ENCODE peak calls at places on chromosomes 12 and 14, in four cellular contexts. V, A, Z and P are unnamed samples.

GRCh38 chr12:85781751-85782150 is 54.5 kb downstream of the RASSF9 start:
- DNase-seq in V (no peak), A (no peak), Z (no peak), P (no peak)

GRCh38 chr12:116882742-116883141 is 1.5 kb upstream of the HRK start:
- DNase-seq in V (no peak), A (peak; percentile 59), Z (no peak), P (no peak)

GRCh38 chr14:25009891-25010290 is 40.1 kb downstream of the STXBP6 start:
- DNase-seq in V (no peak), A (peak; percentile 55), Z (no peak), P (no peak)

GRCh38 chr12:63787306-63787705 is 7.6 kb downstream of the RXYLT1 start:
- DNase-seq in V (no peak), A (no peak), Z (no peak), P (no peak)

GRCh38 chr14:95895720-95896119 is 19.1 kb downstream of the TUNAR start:
- DNase-seq in V (no peak), A (no peak), Z (peak; percentile 42), P (no peak)

GRCh38 chr12:115297445-115297844 is 613.5 kb upstream of the TBX3 start:
- DNase-seq in V (no peak), A (no peak), Z (no peak), P (no peak)

GRCh38 chr12:59076611-59077010 is 156.3 kb upstream of the LRIG3 start:
- DNase-seq in V (no peak), A (peak; percentile 57), Z (no peak), P (no peak)

GRCh38 chr14:22547948-22548750 is 40.9 kb downstream of the DAD1 start:
- DNase-seq in V (no peak), A (no peak), Z (no peak), P (no peak)

GRCh38 chr12:109758406-109759075 is 44.9 kb downstream of the FAM222A start:
- DNase-seq in V (peak; percentile 33), A (no peak), Z (peak; percentile 8), P (peak; percentile 24)

GRCh38 chr14:22780105-22780679 is 13.7 kb downstream of the OXA1L start:
- DNase-seq in V (no peak), A (peak; percentile 65), Z (no peak), P (no peak)

GRCh38 chr14:38958589-38958988 is 144.4 kb downstream of the SEC23A start:
- DNase-seq in V (no peak), A (peak; percentile 22), Z (no peak), P (no peak)

GRCh38 chr14:105945891-105946290 is 419.5 kb downstream of the TMEM121 start:
- DNase-seq in V (no peak), A (no peak), Z (no peak), P (no peak)

GRCh38 chr14:49954171-49954631 is 61.3 kb downstream of the ARF6 start:
- DNase-seq in V (no peak), A (no peak), Z (no peak), P (no peak)

GRCh38 chr12:114392909-114393308 is 13.0 kb downstream of the TBX5 start:
- DNase-seq in V (no peak), A (no peak), Z (no peak), P (no peak)

GRCh38 chr14:59130472-59130871 is 58.0 kb upstream of the DAAM1 start:
- DNase-seq in V (no peak), A (no peak), Z (no peak), P (no peak)

GRCh38 chr12:50061172-50061571 is 3.8 kb downstream of the ASIC1 start:
- DNase-seq in V (no peak), A (peak; percentile 47), Z (no peak), P (no peak)

GRCh38 chr12:12158858-12159257 is 88.1 kb downstream of the BCL2L14 start:
- DNase-seq in V (no peak), A (peak; percentile 61), Z (no peak), P (no peak)

GRCh38 chr12:63909746-63910145 is 65.2 kb downstream of the SRGAP1 start:
- DNase-seq in V (no peak), A (no peak), Z (no peak), P (no peak)

GRCh38 chr12:47385587-47385986 is 305.8 kb upstream of the AMIGO2 start:
- DNase-seq in V (no peak), A (no peak), Z (no peak), P (no peak)

GRCh38 chr14:50778757-50779483 is 52.0 kb downstream of the NIN start:
- DNase-seq in V (no peak), A (no peak), Z (no peak), P (no peak)

GRCh38 chr12:122076743-122077495 is 1.6 kb upstream of the MLXIP start:
- DNase-seq in V (peak; percentile 38), A (no peak), Z (no peak), P (no peak)

GRCh38 chr12:109387425-109388166 is 39.9 kb downstream of the MYO1H start:
- DNase-seq in V (no peak), A (peak; percentile 50), Z (no peak), P (no peak)

GRCh38 chr12:30533518-30533917 is 162.2 kb downstream of the IPO8 start:
- DNase-seq in V (no peak), A (peak; percentile 16), Z (no peak), P (no peak)

GRCh38 chr12:119444462-119445044 is 110.0 kb downstream of the CCDC60 start:
- DNase-seq in V (peak; percentile 30), A (peak; percentile 48), Z (peak; percentile 38), P (no peak)

GRCh38 chr12:24496755-24497154 is 452.1 kb downstream of the BCAT1 start:
- DNase-seq in V (no peak), A (no peak), Z (no peak), P (no peak)

GRCh38 chr14:68137704-68138619 is 318.4 kb downstream of the RAD51B start:
- DNase-seq in V (no peak), A (peak; percentile 96), Z (peak; percentile 32), P (peak; percentile 78)

GRCh38 chr12:73210574-73211204 is 938.5 kb downstream of the TRHDE start:
- DNase-seq in V (no peak), A (no peak), Z (no peak), P (no peak)

GRCh38 chr12:19003987-19004619 is 125.4 kb upstream of the PLEKHA5 start:
- DNase-seq in V (no peak), A (no peak), Z (no peak), P (no peak)

GRCh38 chr12:14238224-14238792 is 127.2 kb upstream of the ATF7IP start:
- DNase-seq in V (no peak), A (peak; percentile 67), Z (no peak), P (no peak)

GRCh38 chr14:95545769-95546168 is 10.9 kb downstream of the GLRX5 start:
- DNase-seq in V (no peak), A (peak; percentile 84), Z (no peak), P (no peak)

GRCh38 chr12:53171725-53172329 is 8.7 kb upstream of the ZNF740 start:
- DNase-seq in V (no peak), A (no peak), Z (no peak), P (peak; percentile 41)

GRCh38 chr12:57127101-57127709 is 1.1 kb upstream of the LRP1 start:
- DNase-seq in V (peak; percentile 76), A (no peak), Z (peak; percentile 84), P (no peak)
- TF ChIP-seq CTCF in V (peak; percentile 16), A (peak; percentile 18), Z (no peak), P (peak; percentile 10)

GRCh38 chr12:132207083-132207775 is 63.0 kb downstream of the NOC4L start:
- DNase-seq in V (no peak), A (no peak), Z (no peak), P (no peak)

GRCh38 chr12:132204064-132204821 is 60.0 kb downstream of the NOC4L start:
- DNase-seq in V (no peak), A (no peak), Z (no peak), P (no peak)

GRCh38 chr12:132206093-132206434 is 61.8 kb downstream of the NOC4L start:
- DNase-seq in V (no peak), A (no peak), Z (no peak), P (no peak)

GRCh38 chr12:132204822-132205270 is 60.6 kb downstream of the NOC4L start:
- DNase-seq in V (no peak), A (no peak), Z (no peak), P (no peak)

DNA sequence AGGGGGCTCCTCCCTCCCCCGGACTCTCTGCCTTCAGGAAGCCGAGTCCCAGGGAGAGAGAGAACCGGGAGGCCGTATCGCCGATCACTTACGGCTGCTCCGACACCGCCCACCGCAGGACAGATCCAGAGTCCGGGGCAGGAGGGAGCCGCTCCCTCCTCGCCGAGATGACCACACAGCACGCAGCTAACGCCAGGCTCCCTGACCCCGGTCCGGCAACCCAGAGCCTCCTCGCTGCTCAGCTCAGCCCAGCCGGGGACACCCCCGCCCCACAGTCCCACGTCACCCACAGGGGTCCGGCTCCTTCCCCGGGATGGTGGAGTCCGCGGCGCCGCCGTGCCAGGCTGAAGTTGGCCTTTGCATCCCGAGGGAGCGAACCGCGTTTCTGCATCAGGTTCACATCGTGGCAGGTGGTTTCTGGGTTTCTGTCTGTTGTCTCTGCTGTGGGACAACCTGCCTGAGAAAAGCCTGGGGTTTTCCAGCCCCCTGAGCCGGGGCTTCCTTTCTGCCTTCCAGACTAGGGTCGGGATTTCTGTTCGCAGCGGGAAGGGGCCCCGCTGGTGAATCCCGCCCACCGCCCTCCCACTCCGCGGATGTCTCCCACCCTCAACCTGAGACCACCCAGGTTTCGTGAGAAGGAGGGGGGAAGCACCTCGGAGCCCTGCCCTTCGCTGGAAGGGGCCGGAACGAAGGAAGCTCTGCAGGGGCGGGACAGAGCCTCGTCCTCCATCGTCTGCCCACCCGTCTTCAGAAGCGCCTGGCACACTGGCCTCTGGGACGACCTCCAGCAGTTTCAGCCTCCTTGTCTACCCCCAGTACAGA is 61.2 kb downstream of the NOC4L start:
- DNase-seq in V (no peak), A (no peak), Z (no peak), P (no peak)
- H3K4me3 ChIP-seq in V (no peak overlapping the region), A (no peak overlapping the region), Z (no peak overlapping the region), P (peak overlapping the region; percentile 64)

DNA sequence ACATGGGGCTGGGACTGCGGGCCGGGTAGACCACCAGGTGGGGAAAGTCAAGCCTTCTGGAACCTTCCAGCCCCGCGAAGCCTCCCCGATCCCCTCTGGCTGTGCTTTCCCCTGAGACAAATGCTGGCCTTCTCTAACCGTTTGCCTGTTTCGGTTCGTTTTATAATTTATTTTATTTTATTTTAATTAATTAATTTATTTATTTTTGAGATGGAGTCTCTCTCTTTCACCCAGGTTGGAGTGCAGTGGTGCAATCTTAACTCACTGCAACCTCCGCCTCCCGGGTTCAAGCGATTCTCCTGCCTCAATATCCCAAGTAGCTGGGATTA is 16.8 kb upstream of the DLK1 start:
- DNase-seq in V (no peak), A (no peak), Z (no peak), P (no peak)
- TF ChIP-seq CTCF in V (no peak), A (no peak), Z (no peak), P (no peak)

GRCh38 chr12:68012712-68013111 is 23.5 kb downstream of the IFNG-AS1 start:
- DNase-seq in V (no peak), A (no peak), Z (no peak), P (no peak)

GRCh38 chr12:68011206-68011881 is 22.1 kb downstream of the IFNG-AS1 start:
- DNase-seq in V (no peak), A (no peak), Z (no peak), P (no peak)

GRCh38 chr12:68016136-68016535 is 26.9 kb downstream of the IFNG-AS1 start:
- DNase-seq in V (no peak), A (no peak), Z (no peak), P (no peak)

GRCh38 chr12:68011882-68012207 is 22.6 kb downstream of the IFNG-AS1 start:
- DNase-seq in V (no peak), A (peak; percentile 8), Z (no peak), P (no peak)

DNA sequence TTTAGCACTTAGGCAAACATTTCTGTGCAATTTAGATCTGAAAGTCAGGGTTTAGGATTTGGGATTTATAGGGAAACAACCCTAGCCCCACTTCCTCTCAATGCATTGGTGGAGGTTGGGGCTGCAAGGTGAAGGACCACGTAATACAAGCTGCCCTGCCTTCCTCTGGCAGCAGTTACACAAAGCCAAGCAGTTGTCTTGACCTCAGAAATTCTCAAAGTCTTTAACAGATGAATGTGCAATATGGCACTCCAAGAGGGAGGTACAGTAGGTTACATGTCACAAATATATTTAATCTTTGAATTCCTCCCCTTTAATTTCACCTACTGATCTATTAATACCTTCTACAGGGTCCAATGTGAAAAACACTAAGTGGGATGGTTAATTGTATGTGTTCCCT is 23.9 kb downstream of the IFNG-AS1 start:
- DNase-seq in V (no peak), A (no peak), Z (no peak), P (no peak)
- H3K4me3 ChIP-seq in V (no peak overlapping the region), A (no peak overlapping the region), Z (no peak overlapping the region), P (no peak overlapping the region)